ENCODE peak calls at places on chromosomes 7 and 10, in four cellular contexts. V is astrocyte of the spinal cord, T is brain microvascular endothelial cell, F is kidney epithelial cell. C is an unnamed sample.

GRCh38 chr10:59709472-59710125 is at the start of gene SLC16A9:
- DNase-seq in T (peak), V (peak), F (no peak), C (no peak)

GRCh38 chr10:99983280-99983988 is 26.3 kb downstream of the DNMBP start:
- DNase-seq in F (no peak), V (peak), T (peak), C (peak)

GRCh38 chr10:46325021-46325420 is 38.2 kb downstream of the ANTXRL start:
- DNase-seq in V (no peak), F (no peak), T (no peak), C (peak)

GRCh38 chr10:69963835-69964710 is 88.6 kb upstream of the MACROH2A2 start:
- DNase-seq in V (no peak), F (no peak), T (no peak), C (no peak)

GRCh38 chr7:67765481-67765880 is 768.8 kb downstream of the TYW1 start:
- DNase-seq in V (no peak), T (no peak), F (no peak), C (no peak)

GRCh38 chr10:132714096-132714721 is 71.7 kb downstream of the NKX6-2 start:
- DNase-seq in V (peak), T (no peak), F (no peak), C (no peak)

GRCh38 chr10:3043512-3044368 is 23.6 kb upstream of the PFKP start:
- DNase-seq in V (peak), F (no peak), T (peak), C (peak)

GRCh38 chr10:106338486-106338885 is 826.0 kb downstream of the SORCS1 start:
- DNase-seq in F (no peak), T (peak), V (peak), C (no peak)

GRCh38 chr10:1149793-1150637 is 93.8 kb downstream of the WDR37 start:
- DNase-seq in V (no peak), F (no peak), T (no peak), C (no peak)

GRCh38 chr7:157540606-157541294 is 203.9 kb downstream of the DNAJB6 start:
- DNase-seq in T (no peak), V (no peak), F (no peak), C (no peak)

GRCh38 chr7:118214051-118214832 is 10.3 kb upstream of the ANKRD7 start:
- DNase-seq in F (peak), V (peak), T (peak), C (peak)

GRCh38 chr7:149621776-149622175 is 124.2 kb upstream of the ZNF746 start:
- DNase-seq in T (no peak), F (no peak), V (no peak), C (no peak)

GRCh38 chr7:22728416-22729029 is 1.5 kb downstream of the IL6 start:
- DNase-seq in V (peak), F (peak), T (peak), C (peak)

GRCh38 chr10:4672199-4672598 is 153.8 kb upstream of the AKR1E2 start:
- DNase-seq in T (no peak), F (no peak), V (peak), C (no peak)

GRCh38 chr10:5890519-5890878 is 456 bp downstream of the FBH1 start:
- DNase-seq in V (no peak), T (no peak), F (no peak), C (no peak)

GRCh38 chr7:45057853-45058252 is 30.9 kb downstream of the NACAD start:
- DNase-seq in V (no peak), T (no peak), F (no peak), C (no peak)

GRCh38 chr7:157495594-157495993 is 158.8 kb downstream of the DNAJB6 start:
- DNase-seq in V (no peak), F (no peak), T (no peak), C (no peak)

GRCh38 chr10:5534880-5535856 is 10.4 kb downstream of the CALML3 start:
- DNase-seq in T (no peak), F (no peak), V (peak), C (no peak)

GRCh38 chr7:158767707-158768106 is 61.6 kb downstream of the ESYT2 start:
- DNase-seq in F (no peak), T (no peak), V (no peak), C (no peak)

GRCh38 chr7:156191090-156191489 is 378.8 kb upstream of the SHH start:
- DNase-seq in T (no peak), V (no peak), F (no peak), C (no peak)

GRCh38 chr10:792083-792791 is 102.8 kb upstream of the DIP2C start:
- DNase-seq in V (no peak), F (no peak), T (no peak), C (no peak)

GRCh38 chr7:148185050-148185449 is 405.5 kb upstream of the C7orf33 start:
- DNase-seq in V (peak), F (no peak), T (peak), C (no peak)

GRCh38 chr10:56370217-56371113 is 9.4 kb upstream of the ZWINT start:
- DNase-seq in T (no peak), V (peak), F (no peak), C (no peak)

GRCh38 chr7:116800594-116800993 is 61.8 kb upstream of the CAPZA2 start:
- DNase-seq in V (no peak), F (no peak), T (no peak), C (no peak)

GRCh38 chr7:116804459-116804858 is 57.9 kb upstream of the CAPZA2 start:
- DNase-seq in T (no peak), V (no peak), F (no peak), C (no peak)

GRCh38 chr7:116802144-116802747 is 60.1 kb upstream of the CAPZA2 start:
- DNase-seq in V (peak), T (no peak), F (no peak), C (peak)

GRCh38 chr7:116801092-116801710 is 61.2 kb upstream of the CAPZA2 start:
- DNase-seq in V (peak), F (peak), T (peak), C (peak)

GRCh38 chr7:116802784-116803183 is 59.6 kb upstream of the CAPZA2 start:
- DNase-seq in F (no peak), V (peak), T (peak), C (peak)
- TF ChIP-seq CTCF in F (peak), V (peak), T (peak), C (peak)

DNA sequence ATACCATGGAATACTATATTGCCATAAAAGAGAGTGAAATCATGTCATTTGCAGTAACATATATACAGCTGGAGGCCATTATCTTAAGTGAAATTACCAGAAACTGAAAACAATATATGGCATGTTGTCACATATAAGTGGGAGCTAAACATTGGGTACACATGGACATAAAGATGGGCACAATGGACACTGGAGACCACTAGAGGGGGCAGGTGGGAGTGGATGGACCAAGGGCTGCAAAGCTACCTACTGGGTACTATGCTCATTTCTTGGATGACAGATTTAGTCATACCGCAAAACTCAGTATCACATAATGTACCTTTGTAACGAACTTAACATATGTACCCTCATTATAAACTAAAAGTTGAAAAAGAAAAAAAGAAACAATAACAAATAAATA is 1167.6 kb downstream of the NXPH1 start:
- DNase-seq in V (no peak), F (no peak), T (no peak), C (no peak)
- TF ChIP-seq CTCF in V (peak), F (peak), T (peak), C (no peak)

GRCh38 chr10:50552771-50553535 is 70.8 kb downstream of the SGMS1 start:
- DNase-seq in V (no peak), T (peak), F (no peak), C (peak)
- TF ChIP-seq CTCF in V (peak), T (peak), F (peak), C (peak)

GRCh38 chr7:50268223-50268622 is 36.3 kb upstream of the IKZF1 start:
- DNase-seq in V (no peak), T (no peak), F (no peak), C (no peak)
- TF ChIP-seq CTCF in V (no peak), T (no peak), F (no peak), C (no peak)

DNA sequence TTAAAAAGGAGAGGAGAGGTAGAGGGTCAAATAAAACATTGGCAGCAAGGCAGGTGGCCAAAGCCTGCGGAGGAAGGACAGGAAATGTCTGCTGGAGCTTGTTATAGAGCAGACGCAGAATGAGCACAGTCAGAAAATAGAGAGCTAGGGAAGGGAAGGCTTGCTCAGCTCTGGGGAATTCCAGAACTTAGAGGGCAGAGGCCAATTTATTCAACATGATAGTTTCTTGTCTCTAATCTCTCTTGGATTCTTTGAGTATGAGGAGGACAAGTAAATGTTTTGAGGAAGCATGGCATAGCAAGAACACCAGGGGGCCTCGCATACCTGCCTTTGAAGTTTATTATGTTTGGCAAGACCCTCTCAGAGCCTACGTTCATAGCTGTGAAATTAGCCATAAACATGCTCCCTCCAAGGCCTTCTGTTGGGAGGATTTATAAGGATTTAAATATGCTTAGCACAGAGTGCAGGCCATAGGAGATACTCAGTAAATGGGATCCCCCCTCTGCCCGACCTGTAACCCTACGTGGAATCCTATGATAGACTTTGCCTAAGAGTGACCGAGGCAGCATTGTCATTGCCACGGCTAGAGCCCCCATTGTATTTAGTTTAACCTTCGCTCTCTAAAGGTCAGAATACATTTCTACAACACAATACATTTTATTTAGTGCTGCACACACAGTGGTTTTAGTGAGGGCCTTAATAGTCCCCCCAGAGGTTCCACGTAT is 293.9 kb downstream of the CCDC3 start:
- DNase-seq in F (peak), T (peak), V (peak), C (peak)
- TF ChIP-seq CTCF in F (peak), T (peak), V (peak), C (peak)

GRCh38 chr7:123598657-123599056 is 3.0 kb upstream of the ASB15 start:
- DNase-seq in F (no peak), V (no peak), T (no peak), C (no peak)

GRCh38 chr7:123599766-123600165 is 1.9 kb upstream of the ASB15 start:
- DNase-seq in F (no peak), T (no peak), V (no peak), C (no peak)

GRCh38 chr7:123602648-123603047 is 1.0 kb downstream of the ASB15 start:
- DNase-seq in V (no peak), F (no peak), T (no peak), C (no peak)

GRCh38 chr7:123601530-123601929 is at the start of gene ASB15:
- DNase-seq in T (no peak), F (no peak), V (no peak), C (no peak)

GRCh38 chr7:123600876-123601275 is 745 bp upstream of the ASB15 start:
- DNase-seq in F (no peak), V (no peak), T (no peak), C (no peak)
- TF ChIP-seq CTCF in F (no peak), V (no peak), T (no peak), C (no peak)

GRCh38 chr7:89845952-89846351 is 308.3 kb upstream of the STEAP1 start:
- DNase-seq in V (no peak), F (no peak), T (no peak), C (no peak)

GRCh38 chr7:89849052-89849451 is 305.2 kb upstream of the STEAP1 start:
- DNase-seq in T (no peak), F (no peak), V (no peak), C (no peak)
- TF ChIP-seq CTCF in T (no peak), F (no peak), V (no peak), C (no peak)

DNA sequence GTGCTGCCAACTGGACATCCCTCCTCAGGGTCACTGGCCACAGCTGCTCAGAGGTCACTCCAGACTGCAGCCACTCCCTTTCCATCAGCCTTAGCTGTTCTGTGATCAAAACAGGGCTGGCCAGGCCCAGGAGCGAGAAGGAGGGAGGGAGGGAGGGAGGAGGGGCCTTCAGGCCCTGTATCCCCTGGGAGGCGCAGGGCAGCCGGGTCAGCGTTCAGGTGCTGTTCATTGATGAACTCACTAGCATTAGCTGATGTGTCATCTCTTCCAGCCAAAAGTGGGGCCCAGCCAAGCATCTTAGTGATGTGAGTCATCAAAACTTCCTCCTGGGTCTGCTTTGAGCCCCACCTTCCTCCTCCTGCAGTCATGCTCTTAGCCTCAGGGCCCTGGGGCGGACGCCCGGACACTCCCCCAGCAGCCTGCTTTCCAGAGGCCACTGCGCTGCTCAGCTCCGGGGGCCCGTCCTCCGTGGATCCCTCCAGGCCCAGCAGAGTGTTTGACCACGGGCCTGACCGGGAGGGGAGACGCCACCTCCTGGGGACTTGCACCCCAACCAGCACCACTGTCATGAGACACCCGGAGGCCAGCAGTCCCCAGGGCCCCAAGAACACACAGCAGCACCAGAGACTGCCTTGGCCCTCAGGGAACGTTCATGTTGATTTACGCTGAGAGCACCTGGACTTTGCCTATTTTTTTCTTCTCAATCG is 149.2 kb downstream of the PRKAG2 start:
- DNase-seq in F (peak), T (peak), V (peak), C (peak)
- TF ChIP-seq CTCF in F (no peak), T (no peak), V (peak), C (peak)

DNA sequence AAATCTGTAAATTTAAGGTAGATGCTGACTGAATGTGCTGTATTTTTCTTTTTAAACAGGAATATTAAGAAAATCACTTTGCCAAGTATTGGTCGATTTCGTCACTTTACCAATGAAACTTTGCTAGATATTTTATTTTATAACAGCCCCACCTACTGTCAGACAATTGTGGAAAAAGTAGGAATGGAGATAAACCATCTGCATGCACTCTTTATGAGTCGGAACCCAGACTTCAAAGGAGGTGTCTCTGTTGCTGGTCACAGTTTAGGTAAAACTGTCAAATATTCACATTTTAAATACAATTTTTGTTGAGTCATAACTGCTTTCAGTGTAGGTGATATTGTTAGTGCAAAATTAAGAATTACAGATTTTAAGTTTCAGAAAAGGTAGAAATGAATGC is 25.2 kb downstream of the SEC23IP start:
- DNase-seq in V (no peak), F (no peak), T (no peak), C (no peak)
- TF ChIP-seq CTCF in V (peak), F (no peak), T (peak), C (peak)

C was measured in HFFc6.